ENCODE peak calls at places on chromosomes 2 and 18, in ten cellular contexts. J is psoas muscle; Y is CD8-positive, alpha-beta T cell; G is heart right ventricle; V is tibial nerve; F is vagina; L is cardiac muscle cell; H is aorta; E is right atrium auricular region; R is K562. P is an unnamed sample.
A peak's percentile ranks its signal among the peaks of the same experiment; 100 is the strongest.

GRCh38 chr18:80109676-80110078 is 615 bp downstream of the ADNP2 start:
- DNase-seq in J (peak; percentile 29), Y (no peak), G (peak; percentile 43), V (no peak), F (no peak), L (peak; percentile 39), H (peak; percentile 82), E (no peak), R (peak; percentile 35), P (peak; percentile 51)

GRCh38 chr2:232748038-232748437 is 28.3 kb downstream of the KCNJ13 start:
- DNase-seq in J (no peak), Y (no peak), G (no peak), V (no peak), F (no peak), L (no peak), H (no peak), E (no peak), R (no peak), P (no peak)

GRCh38 chr2:179963626-179964025 is 43.5 kb downstream of the CWC22 start:
- DNase-seq in J (no peak), Y (no peak), G (no peak), V (no peak), F (no peak), L (peak; percentile 65), H (no peak), E (no peak), R (no peak), P (no peak)

GRCh38 chr18:55407191-55407590 is 180.8 kb downstream of the TCF4 start:
- DNase-seq in J (no peak), Y (no peak), G (no peak), V (no peak), F (no peak), L (no peak), H (no peak), E (no peak), R (no peak), P (no peak)

GRCh38 chr2:95669441-95669994 is 77.7 kb downstream of the TRIM43 start:
- DNase-seq in J (no peak), Y (no peak), G (no peak), V (no peak), F (no peak), L (no peak), H (no peak), E (no peak), R (no peak), P (no peak)

GRCh38 chr2:172246649-172247048 is 143.9 kb upstream of the DLX2 start:
- DNase-seq in J (no peak), Y (no peak), G (no peak), V (no peak), F (no peak), L (no peak), H (no peak), E (no peak), R (peak; percentile 20), P (no peak)

GRCh38 chr2:150644298-150645067 is 157.0 kb upstream of the RND3 start:
- DNase-seq in J (no peak), Y (no peak), G (no peak), V (no peak), F (no peak), L (peak; percentile 73), H (no peak), E (no peak), R (no peak), P (no peak)

GRCh38 chr2:46390036-46390435 is 89.3 kb upstream of the TMEM247 start:
- DNase-seq in J (no peak), Y (peak; percentile 19), G (no peak), V (no peak), F (peak; percentile 54), L (no peak), H (no peak), E (no peak), R (no peak), P (no peak)

GRCh38 chr2:156294945-156295580 is 37.5 kb downstream of the NR4A2 start:
- DNase-seq in J (no peak), Y (no peak), G (no peak), V (no peak), F (no peak), L (no peak), H (no peak), E (no peak), R (no peak), P (no peak)

DNA sequence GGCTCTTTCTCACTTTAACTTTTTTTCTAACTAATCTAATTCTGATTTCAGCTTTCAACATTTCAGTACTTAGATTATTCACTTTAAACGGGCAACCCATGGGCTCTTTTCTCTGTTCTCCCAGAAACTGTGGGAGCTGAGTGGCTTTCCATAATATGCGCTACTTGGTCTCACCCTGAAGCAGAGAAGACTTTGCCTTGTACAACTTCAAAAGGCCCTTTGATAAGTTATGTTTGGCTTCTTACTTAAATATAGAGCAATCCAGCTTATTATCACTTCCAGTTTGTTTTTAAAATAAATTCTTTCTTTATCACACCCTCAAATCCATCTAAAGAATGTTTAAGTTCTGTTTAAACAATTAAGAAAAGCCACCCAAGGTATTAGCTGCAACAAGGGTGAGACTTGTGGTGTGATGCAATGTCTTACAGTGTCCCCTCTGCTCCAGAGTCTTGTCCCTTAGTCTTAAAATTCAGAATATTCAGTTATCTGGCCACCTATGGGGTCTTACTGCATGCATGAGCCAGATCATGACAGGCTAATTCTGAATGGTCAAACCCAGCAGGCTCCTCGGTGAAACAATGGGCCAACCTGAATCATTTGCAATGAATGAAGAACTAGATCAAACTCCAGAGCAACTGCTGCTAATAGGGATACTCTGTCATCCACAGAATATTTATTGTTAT is 38.8 kb downstream of the GCG start:
- DNase-seq in J (no peak), Y (no peak), G (no peak), V (no peak), F (no peak), L (no peak), H (no peak), E (no peak), R (no peak), P (no peak)
- H3K4me1 ChIP-seq in J (peaks cover 4% of the 10 kb centered on the region), Y (no peaks in the 10 kb centered on the region), G (peaks cover 40% of the 10 kb centered on the region), V (no peaks in the 10 kb centered on the region), F (peaks cover 18% of the 10 kb centered on the region), L (no peaks in the 10 kb centered on the region), H (peaks cover 4% of the 10 kb centered on the region), E (peaks cover 17% of the 10 kb centered on the region), R (no peaks in the 10 kb centered on the region), P (no peaks in the 10 kb centered on the region)

DNA sequence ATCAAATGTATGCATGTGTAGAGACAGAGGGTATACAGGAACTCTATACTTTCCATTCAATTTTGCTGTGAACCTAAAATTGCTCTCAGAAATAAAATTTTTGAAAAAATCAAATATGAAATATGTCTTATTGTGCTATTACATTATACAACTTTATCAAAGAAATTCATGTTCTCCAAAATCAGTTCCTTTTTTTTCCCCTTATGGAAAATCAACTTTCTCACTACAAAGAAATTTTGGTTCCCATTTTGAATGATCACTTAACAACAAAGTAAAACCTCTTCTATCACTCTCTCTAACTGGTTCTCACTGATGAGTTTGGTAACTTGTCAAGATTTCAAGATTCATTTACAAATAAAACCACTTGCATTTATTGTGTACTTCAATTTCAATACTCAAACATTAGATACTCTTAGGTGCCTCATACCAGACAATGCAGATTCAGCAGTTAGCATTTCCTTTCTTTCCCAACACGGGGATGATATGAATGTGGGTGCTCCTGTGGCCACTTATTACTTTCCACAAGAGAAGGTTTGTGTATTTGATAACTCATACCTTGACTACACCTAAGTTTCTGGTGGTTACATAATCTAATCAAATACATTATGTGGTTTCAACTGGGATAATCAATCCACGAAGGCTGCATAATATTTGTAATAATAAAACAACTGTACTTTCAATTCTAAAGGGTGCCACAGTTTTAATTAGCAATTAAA is 6.4 kb downstream of the PSME4 start:
- DNase-seq in J (no peak), Y (no peak), G (no peak), V (no peak), F (no peak), L (no peak), H (no peak), E (no peak), R (no peak), P (no peak)
- H3K4me3 ChIP-seq in J (no peak overlapping the region), Y (no peak overlapping the region), G (no peak overlapping the region), V (no peak overlapping the region), F (no peak overlapping the region), L (no peak overlapping the region), H (no peak overlapping the region), E (no peak overlapping the region), R (no peak overlapping the region), P (no peak overlapping the region)

DNA sequence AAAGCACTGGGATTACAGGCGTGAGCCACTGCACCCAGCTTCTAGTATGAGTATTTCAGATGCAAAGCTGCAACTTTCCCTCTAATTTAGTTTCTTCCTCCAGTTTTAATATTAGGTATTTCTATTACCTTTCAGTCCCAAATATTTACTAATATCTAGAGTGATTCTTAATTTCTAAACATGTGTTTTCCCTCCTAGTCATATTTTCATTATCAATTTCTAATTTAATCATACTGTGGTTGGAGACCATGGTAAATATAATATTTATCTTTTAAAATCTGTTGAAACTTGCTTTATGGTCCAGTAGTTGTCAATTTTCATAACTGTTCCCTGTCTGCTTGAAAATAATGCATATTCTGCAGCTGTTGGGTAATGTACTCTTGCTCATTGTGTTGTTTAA is 245.9 kb upstream of the REV1 start:
- DNase-seq in J (no peak), Y (no peak), G (no peak), V (no peak), F (no peak), L (no peak), H (no peak), E (no peak), R (no peak), P (no peak)
- H3K4me1 ChIP-seq in J (no peaks in the 10 kb centered on the region), Y (no peaks in the 10 kb centered on the region), G (no peaks in the 10 kb centered on the region), V (no peaks in the 10 kb centered on the region), F (no peaks in the 10 kb centered on the region), L (no peaks in the 10 kb centered on the region), H (no peaks in the 10 kb centered on the region), E (no peaks in the 10 kb centered on the region), R (no peaks in the 10 kb centered on the region), P (no peaks in the 10 kb centered on the region)

GRCh38 chr2:48147719-48148118 is 241.4 kb upstream of the FBXO11 start:
- DNase-seq in J (no peak), Y (no peak), G (no peak), V (no peak), F (no peak), L (no peak), H (no peak), E (no peak), R (no peak), P (no peak)

GRCh38 chr2:48145845-48146452 is 239.7 kb upstream of the FBXO11 start:
- DNase-seq in J (no peak), Y (no peak), G (no peak), V (no peak), F (no peak), L (peak; percentile 93), H (no peak), E (no peak), R (peak; percentile 81), P (no peak)

GRCh38 chr2:48148841-48149240 is 242.5 kb upstream of the FBXO11 start:
- DNase-seq in J (no peak), Y (no peak), G (no peak), V (no peak), F (no peak), L (no peak), H (no peak), E (no peak), R (peak; percentile 81), P (no peak)

GRCh38 chr2:48146552-48146951 is 240.3 kb upstream of the FBXO11 start:
- DNase-seq in J (no peak), Y (no peak), G (no peak), V (no peak), F (no peak), L (no peak), H (no peak), E (no peak), R (peak; percentile 29), P (no peak)

DNA sequence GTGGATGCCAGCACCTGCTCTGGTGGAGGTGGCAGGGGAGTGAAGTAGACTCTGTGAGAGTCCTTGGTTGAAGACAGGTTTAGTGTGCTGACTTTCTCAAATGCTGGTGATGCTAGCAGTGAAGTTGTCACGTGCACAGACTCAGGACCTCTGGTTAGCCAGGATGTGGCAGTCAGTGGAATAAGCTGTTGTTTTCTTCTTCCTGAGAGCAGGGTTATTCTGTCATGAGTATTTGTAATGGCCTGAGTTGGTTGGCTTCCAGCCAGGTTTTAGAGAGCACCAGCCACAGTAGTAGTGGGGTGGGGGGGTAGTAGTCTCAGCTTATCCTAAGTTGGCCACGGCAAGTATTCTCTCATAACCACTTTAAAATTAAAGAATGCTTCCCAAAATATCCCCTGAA is 238.5 kb upstream of the FBXO11 start:
- DNase-seq in J (no peak), Y (no peak), G (peak; percentile 12), V (no peak), F (no peak), L (peak; percentile 63), H (no peak), E (no peak), R (peak; percentile 78), P (no peak)
- H3K4me3 ChIP-seq in J (no peak overlapping the region), Y (no peak overlapping the region), G (no peak overlapping the region), V (no peak overlapping the region), F (no peak overlapping the region), L (no peak overlapping the region), H (no peak overlapping the region), E (no peak overlapping the region), R (no peak overlapping the region), P (no peak overlapping the region)